ENCODE peak calls at places on chromosomes 1 and 21, in ten cellular contexts. T is IMR-90; F is HCT116; J is nephron progenitor cell; I is psoas muscle; N is cortex of kidney; S is activated T-cell treated with anti-CD3 and anti-CD28 coated beads for 1 hour; V is effector memory CD8-positive, alpha-beta T cell; C is NCI-H1092 treated with DMSO at 0.1 percent for 48 hours; B is A549. Q is an unnamed sample.

GRCh38 chr1:29809446-29810120 is 573.3 kb downstream of the PTPRU start:
- DNase-seq in T (no peak), F (no peak), J (no peak), I (no peak), N (no peak), S (no peak), V (no peak), C (no peak), B (no peak), Q (no peak)

GRCh38 chr1:27887215-27888035 is 15.1 kb downstream of the THEMIS2 start:
- DNase-seq in T (no peak), F (no peak), J (no peak), I (no peak), N (no peak), S (no peak), V (peak), C (no peak), B (no peak), Q (no peak)

GRCh38 chr1:30618335-30618747 is 105.0 kb downstream of the MATN1 start:
- DNase-seq in T (no peak), F (peak), J (no peak), I (no peak), N (no peak), S (no peak), V (no peak), C (no peak), B (no peak), Q (no peak)

GRCh38 chr1:3652538-3653285 is 396 bp downstream of the TP73 start:
- DNase-seq in T (no peak), F (peak), J (peak), I (no peak), N (no peak), S (no peak), V (no peak), C (peak), B (no peak), Q (no peak)

GRCh38 chr21:27315373-27315772 is 348.5 kb upstream of the ADAMTS5 start:
- DNase-seq in T (no peak), F (no peak), J (no peak), I (no peak), N (no peak), S (no peak), V (no peak), C (no peak), B (no peak), Q (no peak)

GRCh38 chr1:114215426-114215825 is 61.8 kb upstream of the SYT6 start:
- DNase-seq in T (no peak), F (no peak), J (no peak), I (no peak), N (no peak), S (no peak), V (no peak), C (no peak), B (no peak), Q (no peak)

GRCh38 chr21:14550200-14550599 is 4.1 kb upstream of the SAMSN1 start:
- DNase-seq in T (no peak), F (no peak), J (no peak), I (no peak), N (no peak), S (no peak), V (no peak), C (no peak), B (no peak), Q (no peak)

GRCh38 chr1:2045468-2046224 is 4.6 kb upstream of the PRKCZ start:
- DNase-seq in T (peak), F (no peak), J (no peak), I (no peak), N (no peak), S (no peak), V (no peak), C (no peak), B (no peak), Q (no peak)

GRCh38 chr21:43881918-43882317 is 16.9 kb downstream of the AGPAT3 start:
- DNase-seq in T (no peak), F (no peak), J (no peak), I (no peak), N (no peak), S (no peak), V (no peak), C (no peak), B (no peak), Q (no peak)

GRCh38 chr1:220914283-220915116 is 35.3 kb downstream of the HLX start:
- DNase-seq in T (no peak), F (no peak), J (no peak), I (no peak), N (no peak), S (no peak), V (no peak), C (no peak), B (no peak), Q (no peak)

GRCh38 chr1:63843884-63844283 is 70.1 kb downstream of the ROR1 start:
- DNase-seq in T (no peak), F (no peak), J (no peak), I (no peak), N (no peak), S (no peak), V (no peak), C (no peak), B (no peak), Q (no peak)

GRCh38 chr1:90729484-90730246 is 12.6 kb upstream of the BARHL2 start:
- DNase-seq in T (no peak), F (no peak), J (peak), I (no peak), N (no peak), S (no peak), V (no peak), C (no peak), B (no peak), Q (no peak)

GRCh38 chr1:61641578-61642336 is 83.2 kb downstream of the TM2D1 start:
- DNase-seq in T (peak), F (peak), J (peak), I (peak), N (no peak), S (peak), V (peak), C (peak), B (peak), Q (no peak)

GRCh38 chr1:225156254-225156653 is 226.8 kb downstream of the DNAH14 start:
- DNase-seq in T (no peak), F (no peak), J (no peak), I (no peak), N (no peak), S (no peak), V (no peak), C (no peak), B (no peak), Q (no peak)

GRCh38 chr1:199463521-199464127 is 563.9 kb upstream of the NR5A2 start:
- DNase-seq in T (peak), F (peak), J (peak), I (no peak), N (no peak), S (no peak), V (no peak), C (no peak), B (peak), Q (no peak)

GRCh38 chr1:184691719-184692324 is 62.8 kb downstream of the EDEM3 start:
- DNase-seq in T (peak), F (peak), J (peak), I (no peak), N (no peak), S (no peak), V (no peak), C (peak), B (peak), Q (peak)

GRCh38 chr1:3609016-3609768 is 2.1 kb downstream of the MEGF6 start:
- DNase-seq in T (no peak), F (no peak), J (no peak), I (no peak), N (no peak), S (no peak), V (no peak), C (no peak), B (no peak), Q (no peak)

GRCh38 chr21:46060596-46061061 is 37.3 kb upstream of the COL6A2 start:
- DNase-seq in T (peak), F (no peak), J (no peak), I (peak), N (no peak), S (no peak), V (no peak), C (no peak), B (peak), Q (no peak)

GRCh38 chr1:115507916-115508315 is 133.9 kb upstream of the VANGL1 start:
- DNase-seq in T (no peak), F (no peak), J (no peak), I (no peak), N (no peak), S (no peak), V (no peak), C (no peak), B (no peak), Q (no peak)

GRCh38 chr1:183228650-183229220 is 42.7 kb downstream of the LAMC2 start:
- DNase-seq in T (no peak), F (no peak), J (no peak), I (no peak), N (no peak), S (no peak), V (no peak), C (no peak), B (no peak), Q (peak)